ENCODE peak calls at places on chromosomes 5 and 9, in eight cellular contexts. M is H1; P is PC-3; V is SK-N-SH; B is right atrium auricular region; J is heart right ventricle; D is K562; A is CD4-positive, CD25-positive, alpha-beta regulatory T cell. C is an unnamed sample. For H3K4me1, the result is how much of the 10 kb centered on the place peaks cover.

GRCh38 chr5:140630296-140630695 is 2.7 kb downstream of the CD14 start:
- DNase-seq in M (no peak), P (no peak), V (no peak), B (no peak), J (no peak), D (no peak), A (no peak), C (no peak)

GRCh38 chr5:153552886-153553285 is 62.4 kb downstream of the GRIA1 start:
- DNase-seq in M (no peak), P (no peak), V (no peak), B (no peak), J (no peak), D (no peak), A (no peak), C (no peak)

GRCh38 chr5:88688981-88689661 is 193.9 kb downstream of the MEF2C start:
- DNase-seq in M (no peak), P (no peak), V (no peak), B (no peak), J (no peak), D (no peak), A (no peak), C (no peak)

GRCh38 chr5:135830384-135831275 is 3.8 kb upstream of the SLC25A48 start:
- DNase-seq in M (no peak), P (no peak), V (no peak), B (no peak), J (no peak), D (no peak), A (no peak), C (no peak)

GRCh38 chr9:7970666-7971335 is 171.2 kb upstream of the DMAC1 start:
- DNase-seq in M (no peak), P (no peak), V (no peak), B (no peak), J (no peak), D (no peak), A (no peak), C (no peak)

GRCh38 chr5:142201471-142201887 is 92.9 kb downstream of the NDFIP1 start:
- DNase-seq in M (no peak), P (peak), V (no peak), B (no peak), J (no peak), D (no peak), A (no peak), C (no peak)

GRCh38 chr5:74630387-74631087 is 10.0 kb downstream of the ENC1 start:
- DNase-seq in M (no peak), P (peak), V (no peak), B (no peak), J (no peak), D (no peak), A (no peak), C (no peak)

GRCh38 chr5:20331826-20332225 is 343.8 kb upstream of the CDH18 start:
- DNase-seq in M (no peak), P (no peak), V (no peak), B (no peak), J (no peak), D (no peak), A (no peak), C (no peak)

GRCh38 chr5:128081111-128081865 is 2.3 kb upstream of the SLC12A2 start:
- DNase-seq in M (no peak), P (peak), V (peak), B (no peak), J (no peak), D (peak), A (no peak), C (no peak)
- H3K4me3 ChIP-seq in M (peak), P (peak), V (peak), B (peak), J (no peak), D (peak), A (peak), C (no peak)

DNA sequence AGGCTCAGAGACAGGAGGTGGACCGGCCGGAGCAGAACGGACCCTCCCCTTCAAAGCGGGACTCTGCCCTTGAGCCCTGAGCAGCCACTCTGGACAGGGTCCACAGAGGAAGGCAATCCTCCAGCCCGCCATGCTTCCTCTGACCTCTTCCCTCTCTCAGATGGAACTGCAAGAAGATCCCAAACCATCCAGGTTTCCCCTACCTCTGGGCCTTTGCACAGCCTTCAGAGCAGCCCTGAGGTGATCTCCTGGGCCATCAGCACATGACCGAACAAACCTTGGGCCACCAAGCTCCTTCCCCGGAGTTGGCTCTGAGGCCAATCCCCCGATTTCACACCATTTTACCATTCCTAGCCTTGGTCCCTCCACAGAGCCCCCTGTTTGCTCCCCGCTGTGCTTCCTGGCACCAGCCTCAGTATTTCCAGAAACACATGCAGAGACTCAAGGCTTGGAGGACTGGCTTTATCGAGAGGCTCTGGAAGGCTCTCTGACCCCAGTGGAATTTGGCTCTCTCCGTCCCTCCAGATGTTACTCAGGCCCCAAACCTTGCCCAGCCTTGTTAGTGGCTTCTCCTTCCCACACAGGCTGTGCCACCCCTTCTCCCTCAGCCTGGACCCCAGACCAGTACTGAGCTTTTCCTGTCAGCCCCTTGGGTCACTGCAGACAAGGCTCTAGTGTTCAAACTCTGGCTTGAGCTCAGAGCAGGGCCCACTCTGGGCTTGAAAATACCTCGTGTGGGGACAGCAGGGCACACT is 48.6 kb upstream of the KCNMB1 start:
- DNase-seq in M (no peak), P (no peak), V (no peak), B (peak), J (no peak), D (no peak), A (no peak), C (no peak)
- H3K4me1 ChIP-seq in M (under half), P (under half), V (under half), B (under half), J (under half), D (under half), A (under half), C (under half)

GRCh38 chr9:85731128-85731630 is 10.6 kb downstream of the AGTPBP1 start:
- DNase-seq in M (no peak), P (no peak), V (no peak), B (no peak), J (no peak), D (no peak), A (no peak), C (no peak)
- H3K4me3 ChIP-seq in M (no peak), P (no peak), V (no peak), B (no peak), J (no peak), D (no peak), A (no peak), C (no peak)

GRCh38 chr5:116488334-116488733 is 86.3 kb downstream of the SEMA6A start:
- DNase-seq in M (no peak), P (peak), V (no peak), B (no peak), J (no peak), D (no peak), A (no peak), C (no peak)

GRCh38 chr5:116495786-116496185 is 78.8 kb downstream of the SEMA6A start:
- DNase-seq in M (no peak), P (no peak), V (no peak), B (no peak), J (no peak), D (no peak), A (no peak), C (no peak)

GRCh38 chr5:116494784-116495480 is 79.7 kb downstream of the SEMA6A start:
- DNase-seq in M (no peak), P (peak), V (no peak), B (no peak), J (no peak), D (no peak), A (no peak), C (no peak)

GRCh38 chr5:116492016-116492623 is 82.5 kb downstream of the SEMA6A start:
- DNase-seq in M (no peak), P (peak), V (no peak), B (no peak), J (no peak), D (no peak), A (no peak), C (peak)

DNA sequence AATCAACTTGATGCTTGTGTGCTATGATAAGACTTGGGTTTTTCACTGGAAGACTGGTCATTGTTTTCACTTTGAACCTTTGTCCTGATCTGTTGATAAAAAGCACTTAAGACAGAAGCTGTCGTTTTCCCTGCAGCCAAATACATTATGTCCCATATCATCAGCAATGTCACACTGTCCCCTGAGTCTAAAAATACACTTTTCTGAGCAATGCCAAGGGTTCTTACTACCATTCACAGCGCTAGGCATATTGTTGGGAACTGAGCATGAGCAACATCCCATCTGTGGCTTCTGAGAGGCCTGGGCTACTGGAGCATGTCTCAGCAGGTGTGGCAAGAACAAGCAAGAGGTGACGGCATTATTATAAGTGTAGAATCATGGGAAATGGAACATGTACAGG is 81.8 kb downstream of the SEMA6A start:
- DNase-seq in M (no peak), P (no peak), V (peak), B (no peak), J (no peak), D (no peak), A (no peak), C (no peak)
- H3K4me1 ChIP-seq in M (under half), P (half or more), V (under half), B (under half), J (under half), D (under half), A (under half), C (under half)

GRCh38 chr9:108162664-108163063 is 673.1 kb upstream of the KLF4 start:
- DNase-seq in M (no peak), P (peak), V (no peak), B (no peak), J (no peak), D (no peak), A (no peak), C (no peak)
- H3K4me3 ChIP-seq in M (no peak), P (no peak), V (no peak), B (no peak), J (no peak), D (no peak), A (no peak), C (no peak)